ENCODE peak calls at places on chromosome 14, in eight cellular contexts. H is NB4, L is K562, J is Peyer's patch, D is stomach, Q is adrenal gland, R is esophagus squamous epithelium, P is body of pancreas. F is an unnamed sample.

GRCh38 chr14:22871200-22871961 is at the start of gene LRP10:
- DNase-seq in R (peak), H (peak), L (peak), D (peak), P (peak), J (peak), Q (peak), F (peak)

GRCh38 chr14:81406863-81407262 is 6.7 kb upstream of the STON2 start:
- DNase-seq in L (peak), P (peak), D (no peak), Q (no peak), J (no peak), H (no peak), R (no peak), F (no peak)

GRCh38 chr14:31205681-31206535 is 1.7 kb downstream of the HECTD1 start:
- DNase-seq in P (no peak), D (no peak), Q (no peak), R (no peak), H (peak), L (peak), J (no peak), F (peak)

GRCh38 chr14:75896341-75896740 is 85.5 kb downstream of the TGFB3 start:
- DNase-seq in H (no peak), R (no peak), P (no peak), J (no peak), Q (no peak), L (no peak), D (no peak), F (peak)

GRCh38 chr14:95515523-95516517 is 630 bp downstream of the SYNE3 start:
- DNase-seq in J (peak), R (no peak), P (peak), L (peak), Q (peak), D (peak), H (peak), F (peak)

GRCh38 chr14:35403397-35404245 is 928 bp downstream of the NFKBIA start:
- DNase-seq in P (peak), H (peak), R (peak), L (peak), D (peak), J (peak), Q (peak), F (peak)

GRCh38 chr14:72559227-72559626 is 334.7 kb downstream of the DPF3 start:
- DNase-seq in P (no peak), Q (no peak), D (no peak), L (no peak), H (no peak), R (no peak), J (no peak), F (peak)

GRCh38 chr14:37970696-37971095 is 237.0 kb upstream of the SSTR1 start:
- DNase-seq in P (no peak), J (no peak), R (no peak), D (no peak), Q (no peak), L (no peak), H (no peak), F (no peak)

GRCh38 chr14:104977681-104978647 is at the start of gene AHNAK2:
- DNase-seq in H (peak), J (peak), Q (peak), L (peak), D (peak), R (no peak), P (peak), F (peak)

GRCh38 chr14:47674148-47674545 is 1.3 kb downstream of the MDGA2 start:
- DNase-seq in L (no peak), R (no peak), P (peak), J (no peak), Q (no peak), D (no peak), H (no peak), F (no peak)

GRCh38 chr14:38884109-38884508 is 218.9 kb downstream of the SEC23A start:
- DNase-seq in Q (no peak), H (no peak), P (no peak), D (no peak), L (no peak), J (no peak), R (no peak), F (no peak)

GRCh38 chr14:76232782-76233181 is 81.1 kb downstream of the GPATCH2L start:
- DNase-seq in J (no peak), D (no peak), R (no peak), Q (no peak), P (no peak), H (no peak), L (no peak), F (no peak)

GRCh38 chr14:52808101-52808500 is 16.7 kb upstream of the GNPNAT1 start:
- DNase-seq in R (no peak), H (no peak), Q (no peak), L (no peak), J (no peak), P (no peak), D (no peak), F (no peak)

GRCh38 chr14:66884149-66884548 is 305.1 kb upstream of the GARIN2 start:
- DNase-seq in P (no peak), D (no peak), R (no peak), L (no peak), Q (no peak), H (no peak), J (no peak), F (no peak)

GRCh38 chr14:72771561-72771960 is 122.3 kb downstream of the DPF3 start:
- DNase-seq in J (peak), R (no peak), L (no peak), Q (no peak), H (no peak), P (no peak), D (no peak), F (no peak)

GRCh38 chr14:105499256-105500035 is 8.4 kb downstream of the TEDC1 start:
- DNase-seq in D (no peak), J (no peak), H (no peak), P (no peak), Q (no peak), R (no peak), L (no peak), F (no peak)

GRCh38 chr14:105944632-105945610 is 418.5 kb downstream of the TMEM121 start:
- DNase-seq in J (peak), P (peak), R (no peak), L (peak), D (peak), Q (peak), H (peak), F (no peak)

GRCh38 chr14:26984318-26985177 is 386.7 kb upstream of the NOVA1 start:
- DNase-seq in L (peak), P (peak), Q (peak), R (no peak), D (peak), H (peak), J (no peak), F (peak)

GRCh38 chr14:32364941-32365340 is 35.8 kb downstream of the AKAP6 start:
- DNase-seq in H (no peak), P (no peak), Q (no peak), R (no peak), L (no peak), D (no peak), J (no peak), F (no peak)

GRCh38 chr14:104708606-104709268 is 15.3 kb upstream of the ADSS1 start:
- DNase-seq in P (peak), J (peak), Q (peak), R (no peak), L (peak), D (peak), H (peak), F (peak)

GRCh38 chr14:75484711-75485429 is 37.4 kb upstream of the BATF start:
- DNase-seq in P (peak), L (no peak), H (no peak), J (no peak), R (no peak), Q (peak), D (no peak), F (no peak)

GRCh38 chr14:105912641-105913180 is 386.3 kb downstream of the TMEM121 start:
- DNase-seq in R (no peak), Q (no peak), P (no peak), J (peak), H (no peak), D (no peak), L (no peak), F (no peak)

GRCh38 chr14:88546621-88547385 is 8.0 kb downstream of the PTPN21 start:
- DNase-seq in R (no peak), D (no peak), H (no peak), L (no peak), Q (no peak), P (no peak), J (no peak), F (no peak)

DNA sequence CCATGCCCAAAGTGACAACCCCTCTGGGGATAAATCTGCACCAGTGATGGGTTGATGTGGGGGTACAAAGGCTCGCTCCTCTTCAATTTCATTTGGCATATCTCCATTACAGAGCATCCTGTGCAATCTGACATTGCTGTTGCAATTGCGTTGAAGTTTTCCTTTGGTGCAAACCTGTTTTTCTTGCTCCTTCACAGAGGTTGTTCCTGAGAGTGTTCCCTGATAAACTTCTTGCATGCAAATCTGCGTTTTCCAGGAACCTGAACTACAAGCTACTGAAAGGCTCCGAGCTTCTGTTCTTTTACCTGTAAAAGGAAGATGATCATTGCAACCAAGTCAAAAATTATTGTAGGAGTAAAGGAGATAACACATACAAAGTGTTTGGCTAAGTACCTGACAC is 26.1 kb downstream of the SERPINA11 start:
- DNase-seq in D (no peak), R (no peak), H (no peak), J (no peak), Q (no peak), L (no peak), P (no peak), F (no peak)
- TF ChIP-seq POLR2A in D (no peak), R (no peak), H (no peak), J (no peak), Q (no peak), L (no peak), P (no peak), F (no peak)

GRCh38 chr14:103282932-103283331 is 51.1 kb upstream of the EIF5 start:
- DNase-seq in Q (no peak), H (no peak), P (no peak), J (no peak), R (no peak), L (no peak), D (no peak), F (no peak)

GRCh38 chr14:103275000-103275399 is 59.0 kb upstream of the EIF5 start:
- DNase-seq in R (no peak), J (no peak), H (no peak), Q (no peak), D (no peak), L (no peak), P (no peak), F (no peak)

GRCh38 chr14:103281496-103282231 is 52.4 kb upstream of the EIF5 start:
- DNase-seq in D (peak), H (peak), Q (peak), J (no peak), L (no peak), R (no peak), P (peak), F (peak)

GRCh38 chr14:103280278-103280917 is 53.6 kb upstream of the EIF5 start:
- DNase-seq in D (no peak), J (no peak), H (no peak), P (no peak), R (no peak), Q (no peak), L (no peak), F (no peak)

DNA sequence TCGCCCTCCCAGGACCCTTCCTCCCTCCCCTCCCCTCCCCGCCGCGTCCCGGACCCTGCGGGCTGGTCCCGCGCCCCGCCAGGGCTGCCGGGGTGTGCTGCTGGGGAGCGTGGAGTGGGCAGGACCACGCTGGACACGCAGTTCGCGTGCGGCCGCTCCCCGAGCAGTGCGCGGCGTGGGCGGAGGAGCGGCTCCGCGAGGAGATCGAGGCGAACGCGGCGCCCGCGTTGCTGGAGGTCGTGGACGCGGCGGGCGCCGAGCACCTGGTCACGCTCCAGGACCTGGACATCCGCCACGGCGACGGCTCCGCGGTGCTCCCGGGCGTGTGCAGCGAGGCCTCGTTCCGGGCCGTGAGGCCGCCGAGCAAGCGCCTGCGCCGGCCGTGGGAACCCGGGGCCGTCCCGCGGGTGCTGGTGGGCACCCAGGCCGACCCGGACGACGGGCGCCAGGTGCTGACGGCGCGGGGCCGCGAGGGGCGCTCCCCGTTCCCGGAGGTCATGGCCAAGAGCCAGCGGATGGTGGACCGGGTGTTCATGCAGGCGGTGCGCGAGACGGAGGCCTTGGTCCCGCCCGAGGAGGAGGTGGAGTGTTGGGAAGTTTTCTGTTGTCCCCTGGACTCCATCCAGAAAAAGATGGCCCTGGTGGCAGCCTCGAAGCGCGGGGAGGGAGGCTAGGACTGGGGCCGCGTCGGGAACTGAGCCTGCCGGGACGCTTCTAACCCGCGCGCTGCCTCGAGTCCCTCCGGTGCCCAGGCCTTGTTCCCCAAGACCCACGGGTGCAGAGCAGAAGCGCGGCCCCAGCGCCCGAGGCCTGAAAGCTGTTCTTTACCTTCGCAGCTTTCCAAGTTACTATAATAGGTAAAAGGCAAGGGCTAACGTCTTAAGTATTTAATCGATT is 54.7 kb upstream of the EIF5 start:
- DNase-seq in Q (peak), R (no peak), H (no peak), P (peak), D (no peak), J (no peak), L (no peak), F (no peak)
- TF ChIP-seq POLR2A in Q (no peak), R (no peak), H (no peak), P (no peak), D (no peak), J (no peak), L (no peak), F (no peak)

GRCh38 chr14:100339757-100340453 is 16.8 kb downstream of the SLC25A47 start:
- DNase-seq in L (no peak), P (no peak), Q (no peak), H (no peak), D (no peak), J (no peak), R (no peak), F (no peak)
- TF ChIP-seq POLR2A in L (peak), P (no peak), Q (no peak), H (no peak), D (no peak), J (no peak), R (no peak), F (no peak)

GRCh38 chr14:93201155-93201704 is 5.6 kb downstream of the GON7 start:
- DNase-seq in Q (no peak), J (no peak), D (no peak), H (no peak), P (no peak), R (no peak), L (no peak), F (no peak)

GRCh38 chr14:93212432-93212831 is 5.4 kb downstream of the UBR7 start:
- DNase-seq in R (no peak), L (no peak), J (no peak), D (no peak), H (no peak), Q (no peak), P (no peak), F (no peak)

GRCh38 chr14:93207468-93208308 is 632 bp downstream of the UBR7 start:
- DNase-seq in L (peak), P (peak), R (no peak), Q (peak), D (peak), H (peak), J (no peak), F (peak)

GRCh38 chr14:93206793-93207467 is at the start of the genes GON7 and UBR7:
- DNase-seq in R (peak), D (peak), H (peak), J (peak), P (peak), L (peak), Q (peak), F (peak)
- TF ChIP-seq POLR2A in R (peak), D (no peak), H (peak), J (peak), P (peak), L (peak), Q (peak), F (peak)

GRCh38 chr14:20436363-20436755 is 393 bp upstream of the KLHL33 start:
- DNase-seq in D (no peak), P (no peak), L (no peak), H (no peak), R (no peak), Q (no peak), J (no peak), F (no peak)

GRCh38 chr14:20438664-20439063 is 2.7 kb upstream of the KLHL33 start:
- DNase-seq in H (peak), L (no peak), R (no peak), P (no peak), Q (no peak), D (no peak), J (no peak), F (no peak)

GRCh38 chr14:20440465-20440864 is 4.5 kb upstream of the KLHL33 start:
- DNase-seq in L (no peak), H (no peak), P (no peak), Q (no peak), J (no peak), D (no peak), R (no peak), F (no peak)

GRCh38 chr14:20434701-20435453 is 1.1 kb downstream of the KLHL33 start:
- DNase-seq in R (no peak), D (no peak), Q (peak), H (no peak), L (no peak), J (peak), P (peak), F (peak)

DNA sequence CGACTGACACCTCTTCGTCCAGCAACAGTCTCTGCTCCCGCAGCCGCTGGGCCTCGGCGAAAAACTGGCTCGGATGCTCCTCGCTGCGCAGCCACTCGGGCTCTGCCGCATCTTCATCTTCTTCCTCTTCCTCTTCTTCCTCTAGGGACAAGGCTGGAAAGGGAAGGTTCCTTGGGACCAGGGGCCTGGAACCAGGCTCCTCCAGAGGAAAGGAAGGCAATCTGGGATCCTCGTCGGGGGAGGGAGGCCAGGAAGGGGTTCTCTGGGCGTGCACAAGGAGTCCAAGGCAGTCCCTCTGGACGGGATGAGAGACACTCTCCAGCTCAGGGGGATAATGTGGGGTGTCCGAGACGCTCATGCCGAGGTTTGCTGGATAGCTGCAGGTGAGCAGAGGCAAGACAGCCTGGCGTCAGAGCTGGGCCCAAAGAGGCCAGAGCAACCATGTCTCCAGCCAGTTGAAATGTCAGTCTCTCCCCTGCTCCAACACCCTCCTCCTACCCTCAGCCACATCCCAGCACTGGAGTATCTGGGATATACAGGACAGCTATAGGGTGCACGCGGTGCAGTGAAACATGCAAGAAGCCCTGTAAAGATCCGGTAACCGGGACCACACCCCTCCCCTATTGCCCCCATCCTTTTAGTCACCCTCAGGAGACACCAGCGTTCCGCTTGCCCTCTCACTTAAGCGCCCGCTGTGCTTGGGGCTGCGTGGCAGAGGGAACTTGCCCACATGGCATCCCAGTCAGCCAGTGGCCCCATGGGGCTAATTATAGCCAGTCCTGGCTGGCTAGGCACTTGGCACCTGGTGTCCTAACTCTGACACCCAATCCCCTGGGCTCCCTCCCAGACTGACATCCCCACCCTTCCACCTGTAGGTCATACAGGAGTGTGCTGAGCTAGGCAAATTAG is at the start of gene KLHL33:
- DNase-seq in Q (no peak), J (no peak), R (no peak), D (no peak), L (no peak), P (no peak), H (no peak), F (no peak)
- TF ChIP-seq POLR2A in Q (no peak), J (no peak), R (no peak), D (no peak), L (no peak), P (no peak), H (no peak), F (no peak)